ENCODE peak calls at places on chromosomes 7 and 10, in nine cellular contexts. V is lung microvascular endothelial cell; H is T-helper 2 cell; X is activated CD4-positive, alpha-beta T cell treated with anti-CD3 and anti-CD28 coated beads for 48 hours; L is tibial artery; R is CD8-positive, alpha-beta T cell; S is cardiac muscle cell; A is AG04450; D is activated T-cell treated with anti-CD3 and anti-CD28 coated beads, Interleukin-2, amount 50 U/mL, for 24 hours. I is an unnamed sample.

GRCh38 chr7:86991844-86992243 is 67.6 kb downstream of the ELAPOR2 start:
- DNase-seq in V (peak), H (no peak), X (no peak), L (no peak), R (no peak), S (no peak), A (no peak), D (no peak), I (peak)

GRCh38 chr10:71888623-71889387 is 37.8 kb upstream of the PSAP start:
- DNase-seq in V (peak), H (no peak), X (peak), L (peak), R (peak), S (peak), A (peak), D (peak), I (peak)

GRCh38 chr7:148962823-148963582 is 65.3 kb downstream of the PDIA4 start:
- DNase-seq in V (peak), H (peak), X (peak), L (peak), R (peak), S (peak), A (peak), D (peak), I (peak)

GRCh38 chr7:98174334-98175259 is 36.6 kb upstream of the BHLHA15 start:
- DNase-seq in V (no peak), H (no peak), X (no peak), L (no peak), R (no peak), S (no peak), A (no peak), D (no peak), I (no peak)

GRCh38 chr10:98619446-98619845 is 172.7 kb upstream of the HPS1 start:
- DNase-seq in V (no peak), H (no peak), X (no peak), L (no peak), R (no peak), S (no peak), A (no peak), D (no peak), I (no peak)

GRCh38 chr7:55160539-55160938 is 141.7 kb downstream of the EGFR start:
- DNase-seq in V (peak), H (no peak), X (no peak), L (no peak), R (no peak), S (no peak), A (peak), D (no peak), I (peak)

GRCh38 chr10:76453997-76454396 is 1022.6 kb downstream of the LRMDA start:
- DNase-seq in V (no peak), H (no peak), X (no peak), L (no peak), R (no peak), S (no peak), A (no peak), D (no peak), I (no peak)

GRCh38 chr7:114966156-114966555 is 44.3 kb downstream of the MDFIC start:
- DNase-seq in V (peak), H (no peak), X (no peak), L (no peak), R (no peak), S (no peak), A (no peak), D (no peak), I (no peak)

GRCh38 chr10:124279882-124280281 is 138.8 kb downstream of the OAT start:
- DNase-seq in V (no peak), H (no peak), X (no peak), L (no peak), R (no peak), S (no peak), A (no peak), D (no peak), I (no peak)

GRCh38 chr10:102657984-102658724 is 13.9 kb downstream of the TRIM8 start:
- DNase-seq in V (peak), H (no peak), X (no peak), L (no peak), R (no peak), S (no peak), A (no peak), D (no peak), I (peak)

GRCh38 chr7:95204618-95205017 is 119.7 kb downstream of the PON1 start:
- DNase-seq in V (no peak), H (no peak), X (no peak), L (no peak), R (no peak), S (no peak), A (no peak), D (no peak), I (no peak)

GRCh38 chr7:137328389-137329120 is 15.0 kb downstream of the PTN start:
- DNase-seq in V (no peak), H (no peak), X (no peak), L (no peak), R (no peak), S (no peak), A (peak), D (no peak), I (no peak)

GRCh38 chr7:129095258-129095657 is 40.3 kb upstream of the TNPO3 start:
- DNase-seq in V (no peak), H (no peak), X (no peak), L (no peak), R (peak), S (no peak), A (no peak), D (no peak), I (no peak)